ENCODE peak calls at places on chromosomes 5 and 9, in six cellular contexts. H is DMS 273 treated with DMSO at 0.1 percent for 48 hours; Y is choroid plexus epithelial cell; M is CD4-positive, CD25-positive, alpha-beta regulatory T cell; S is H4; U is T-helper 9 cell. W is an unnamed sample.

GRCh38 chr5:171365351-171365750 is 22.3 kb upstream of the NPM1 start:
- DNase-seq in H (no peak), Y (peak), M (no peak), S (no peak), U (no peak), W (no peak)

GRCh38 chr5:7742241-7742656 is 108.7 kb downstream of the CFAP90 start:
- DNase-seq in H (no peak), Y (no peak), M (no peak), S (no peak), U (no peak), W (no peak)

GRCh38 chr9:38059233-38059936 is 9.6 kb downstream of the SHB start:
- DNase-seq in H (no peak), Y (no peak), M (no peak), S (no peak), U (no peak), W (no peak)

GRCh38 chr9:117189121-117189520 is 225.7 kb downstream of the ASTN2 start:
- DNase-seq in H (no peak), Y (peak), M (no peak), S (no peak), U (no peak), W (no peak)

GRCh38 chr9:95077053-95077765 is 240.3 kb downstream of the FANCC start:
- DNase-seq in H (no peak), Y (no peak), M (no peak), S (no peak), U (no peak), W (no peak)

GRCh38 chr9:16821344-16821743 is 49.1 kb downstream of the BNC2 start:
- DNase-seq in H (no peak), Y (no peak), M (no peak), S (no peak), U (no peak), W (no peak)

GRCh38 chr9:94948567-94949235 is 222.2 kb downstream of the AOPEP start:
- DNase-seq in H (no peak), Y (no peak), M (no peak), S (no peak), U (no peak), W (no peak)

GRCh38 chr5:162209005-162209605 is 141.5 kb downstream of the GABRG2 start:
- DNase-seq in H (no peak), Y (peak), M (no peak), S (peak), U (no peak), W (no peak)

GRCh38 chr9:22030101-22030598 is 21.0 kb upstream of the CDKN2B start:
- DNase-seq in H (no peak), Y (peak), M (no peak), S (no peak), U (no peak), W (no peak)

GRCh38 chr5:33649801-33650482 is 209.2 kb downstream of the TARS1 start:
- DNase-seq in H (no peak), Y (peak), M (no peak), S (no peak), U (no peak), W (no peak)

GRCh38 chr5:101102506-101102905 is 199.4 kb upstream of the ST8SIA4 start:
- DNase-seq in H (no peak), Y (no peak), M (no peak), S (no peak), U (no peak), W (no peak)

GRCh38 chr9:135299239-135299590 is 180.4 kb upstream of the PPP1R26 start:
- DNase-seq in H (no peak), Y (no peak), M (no peak), S (no peak), U (no peak), W (no peak)

GRCh38 chr5:56212127-56212879 is 20.8 kb downstream of the ANKRD55 start:
- DNase-seq in H (no peak), Y (peak), M (no peak), S (no peak), U (no peak), W (no peak)

GRCh38 chr5:158991391-158991790 is 108.3 kb downstream of the EBF1 start:
- DNase-seq in H (no peak), Y (peak), M (no peak), S (no peak), U (no peak), W (no peak)

GRCh38 chr9:92820964-92821363 is 56.3 kb upstream of the BICD2 start:
- DNase-seq in H (no peak), Y (no peak), M (no peak), S (no peak), U (no peak), W (no peak)

GRCh38 chr9:98520221-98520920 is 188.4 kb downstream of the GABBR2 start:
- DNase-seq in H (peak), Y (no peak), M (no peak), S (no peak), U (no peak), W (no peak)

GRCh38 chr9:136093331-136093986 is 1.6 kb downstream of the NACC2 start:
- DNase-seq in H (no peak), Y (peak), M (no peak), S (no peak), U (no peak), W (no peak)

GRCh38 chr9:109176386-109176785 is 9.3 kb upstream of the FRRS1L start:
- DNase-seq in H (no peak), Y (no peak), M (no peak), S (no peak), U (no peak), W (no peak)